ENCODE peak calls at places on chromosomes 3 and 15, in six cellular contexts. One of them, this sample, is unnamed.

GRCh38 chr3:64653101-64653500 is 34.7 kb downstream of the ADAMTS9 start:
- DNase-seq in AG08395: no peak
- DNase-seq in nephron progenitor cell: no peak
- DNase-seq in tibial nerve: no peak
- DNase-seq in activated CD4-positive, alpha-beta T cell treated with anti-CD3 and anti-CD28 coated beads, Interleukin-2, amount 50 U/mL, for 4 hours: no peak
- DNase-seq in fibroblast of the aortic adventitia: no peak
- DNase-seq in this sample: no peak

GRCh38 chr3:107813066-107813465 is 277.8 kb downstream of the CD47 start:
- DNase-seq in fibroblast of the aortic adventitia: peak
- DNase-seq in tibial nerve: no peak
- DNase-seq in nephron progenitor cell: no peak
- DNase-seq in AG08395: no peak
- DNase-seq in activated CD4-positive, alpha-beta T cell treated with anti-CD3 and anti-CD28 coated beads, Interleukin-2, amount 50 U/mL, for 4 hours: no peak
- DNase-seq in this sample: no peak

GRCh38 chr3:49256152-49256551 is 20.9 kb downstream of the C3orf62 start:
- DNase-seq in tibial nerve: no peak
- DNase-seq in fibroblast of the aortic adventitia: no peak
- DNase-seq in nephron progenitor cell: no peak
- DNase-seq in AG08395: no peak
- DNase-seq in activated CD4-positive, alpha-beta T cell treated with anti-CD3 and anti-CD28 coated beads, Interleukin-2, amount 50 U/mL, for 4 hours: no peak
- DNase-seq in this sample: no peak

GRCh38 chr3:190238871-190239270 is 83.4 kb downstream of the CLDN1 start:
- DNase-seq in nephron progenitor cell: no peak
- DNase-seq in AG08395: no peak
- DNase-seq in fibroblast of the aortic adventitia: no peak
- DNase-seq in activated CD4-positive, alpha-beta T cell treated with anti-CD3 and anti-CD28 coated beads, Interleukin-2, amount 50 U/mL, for 4 hours: no peak
- DNase-seq in tibial nerve: no peak
- DNase-seq in this sample: no peak

GRCh38 chr3:42804831-42805821 is 836 bp upstream of the HIGD1A start:
- DNase-seq in AG08395: no peak
- DNase-seq in activated CD4-positive, alpha-beta T cell treated with anti-CD3 and anti-CD28 coated beads, Interleukin-2, amount 50 U/mL, for 4 hours: no peak
- DNase-seq in tibial nerve: no peak
- DNase-seq in fibroblast of the aortic adventitia: peak
- DNase-seq in nephron progenitor cell: peak
- DNase-seq in this sample: peak

GRCh38 chr3:13332158-13332557 is 88.0 kb downstream of the NUP210 start:
- DNase-seq in AG08395: no peak
- DNase-seq in activated CD4-positive, alpha-beta T cell treated with anti-CD3 and anti-CD28 coated beads, Interleukin-2, amount 50 U/mL, for 4 hours: no peak
- DNase-seq in fibroblast of the aortic adventitia: no peak
- DNase-seq in tibial nerve: no peak
- DNase-seq in nephron progenitor cell: no peak
- DNase-seq in this sample: no peak

GRCh38 chr15:36877796-36878744 is 222.3 kb downstream of the MEIS2 start:
- DNase-seq in fibroblast of the aortic adventitia: no peak
- DNase-seq in nephron progenitor cell: peak
- DNase-seq in activated CD4-positive, alpha-beta T cell treated with anti-CD3 and anti-CD28 coated beads, Interleukin-2, amount 50 U/mL, for 4 hours: no peak
- DNase-seq in AG08395: no peak
- DNase-seq in tibial nerve: no peak
- DNase-seq in this sample: no peak

GRCh38 chr3:119220970-119221667 is 19.6 kb downstream of the B4GALT4 start:
- DNase-seq in AG08395: no peak
- DNase-seq in nephron progenitor cell: no peak
- DNase-seq in tibial nerve: no peak
- DNase-seq in activated CD4-positive, alpha-beta T cell treated with anti-CD3 and anti-CD28 coated beads, Interleukin-2, amount 50 U/mL, for 4 hours: no peak
- DNase-seq in fibroblast of the aortic adventitia: no peak
- DNase-seq in this sample: no peak

GRCh38 chr3:119240101-119240581 is 537 bp downstream of the B4GALT4 start:
- DNase-seq in tibial nerve: no peak
- DNase-seq in activated CD4-positive, alpha-beta T cell treated with anti-CD3 and anti-CD28 coated beads, Interleukin-2, amount 50 U/mL, for 4 hours: no peak
- DNase-seq in AG08395: no peak
- DNase-seq in fibroblast of the aortic adventitia: peak
- DNase-seq in nephron progenitor cell: peak
- DNase-seq in this sample: peak

GRCh38 chr3:42755681-42756578 is 17.1 kb downstream of the CCDC13 start:
- DNase-seq in fibroblast of the aortic adventitia: peak
- DNase-seq in tibial nerve: no peak
- DNase-seq in nephron progenitor cell: no peak
- DNase-seq in AG08395: peak
- DNase-seq in activated CD4-positive, alpha-beta T cell treated with anti-CD3 and anti-CD28 coated beads, Interleukin-2, amount 50 U/mL, for 4 hours: no peak
- DNase-seq in this sample: peak

GRCh38 chr3:149288655-149289054 is 44.8 kb downstream of the TM4SF18 start:
- DNase-seq in fibroblast of the aortic adventitia: no peak
- DNase-seq in nephron progenitor cell: no peak
- DNase-seq in activated CD4-positive, alpha-beta T cell treated with anti-CD3 and anti-CD28 coated beads, Interleukin-2, amount 50 U/mL, for 4 hours: no peak
- DNase-seq in AG08395: no peak
- DNase-seq in tibial nerve: no peak
- DNase-seq in this sample: no peak

GRCh38 chr3:48280883-48281282 is 40.0 kb downstream of the ZNF589 start:
- DNase-seq in nephron progenitor cell: no peak
- DNase-seq in AG08395: no peak
- DNase-seq in activated CD4-positive, alpha-beta T cell treated with anti-CD3 and anti-CD28 coated beads, Interleukin-2, amount 50 U/mL, for 4 hours: no peak
- DNase-seq in fibroblast of the aortic adventitia: no peak
- DNase-seq in tibial nerve: no peak
- DNase-seq in this sample: no peak

GRCh38 chr3:105610473-105610872 is 243.8 kb downstream of the ALCAM start:
- DNase-seq in nephron progenitor cell: no peak
- DNase-seq in activated CD4-positive, alpha-beta T cell treated with anti-CD3 and anti-CD28 coated beads, Interleukin-2, amount 50 U/mL, for 4 hours: no peak
- DNase-seq in fibroblast of the aortic adventitia: no peak
- DNase-seq in AG08395: no peak
- DNase-seq in tibial nerve: no peak
- DNase-seq in this sample: no peak

GRCh38 chr3:40191850-40192448 is 117.6 kb upstream of the EIF1B start:
- DNase-seq in fibroblast of the aortic adventitia: peak
- DNase-seq in activated CD4-positive, alpha-beta T cell treated with anti-CD3 and anti-CD28 coated beads, Interleukin-2, amount 50 U/mL, for 4 hours: peak
- DNase-seq in AG08395: peak
- DNase-seq in nephron progenitor cell: peak
- DNase-seq in tibial nerve: peak
- DNase-seq in this sample: peak

GRCh38 chr15:73226064-73226463 is 142.7 kb downstream of the HCN4 start:
- DNase-seq in fibroblast of the aortic adventitia: peak
- DNase-seq in tibial nerve: no peak
- DNase-seq in AG08395: no peak
- DNase-seq in nephron progenitor cell: no peak
- DNase-seq in activated CD4-positive, alpha-beta T cell treated with anti-CD3 and anti-CD28 coated beads, Interleukin-2, amount 50 U/mL, for 4 hours: no peak
- DNase-seq in this sample: no peak

GRCh38 chr3:29384640-29385039 is 103.8 kb downstream of the RBMS3 start:
- DNase-seq in AG08395: peak
- DNase-seq in nephron progenitor cell: no peak
- DNase-seq in fibroblast of the aortic adventitia: peak
- DNase-seq in activated CD4-positive, alpha-beta T cell treated with anti-CD3 and anti-CD28 coated beads, Interleukin-2, amount 50 U/mL, for 4 hours: no peak
- DNase-seq in tibial nerve: no peak
- DNase-seq in this sample: peak

GRCh38 chr3:129651316-129652202 is 45.1 kb upstream of the PLXND1 start:
- DNase-seq in tibial nerve: no peak
- DNase-seq in activated CD4-positive, alpha-beta T cell treated with anti-CD3 and anti-CD28 coated beads, Interleukin-2, amount 50 U/mL, for 4 hours: no peak
- DNase-seq in nephron progenitor cell: no peak
- DNase-seq in AG08395: peak
- DNase-seq in fibroblast of the aortic adventitia: peak
- DNase-seq in this sample: peak

GRCh38 chr3:97838393-97838792 is 16.6 kb downstream of the CRYBG3 start:
- DNase-seq in nephron progenitor cell: no peak
- DNase-seq in tibial nerve: no peak
- DNase-seq in activated CD4-positive, alpha-beta T cell treated with anti-CD3 and anti-CD28 coated beads, Interleukin-2, amount 50 U/mL, for 4 hours: no peak
- DNase-seq in fibroblast of the aortic adventitia: no peak
- DNase-seq in AG08395: no peak
- DNase-seq in this sample: no peak

GRCh38 chr3:175940881-175941280 is 1081.7 kb downstream of the NAALADL2 start:
- DNase-seq in tibial nerve: no peak
- DNase-seq in nephron progenitor cell: no peak
- DNase-seq in fibroblast of the aortic adventitia: no peak
- DNase-seq in activated CD4-positive, alpha-beta T cell treated with anti-CD3 and anti-CD28 coated beads, Interleukin-2, amount 50 U/mL, for 4 hours: no peak
- DNase-seq in AG08395: no peak
- DNase-seq in this sample: no peak

GRCh38 chr3:168071535-168071934 is 24.2 kb downstream of the GOLIM4 start:
- DNase-seq in fibroblast of the aortic adventitia: peak
- DNase-seq in nephron progenitor cell: no peak
- DNase-seq in tibial nerve: no peak
- DNase-seq in activated CD4-positive, alpha-beta T cell treated with anti-CD3 and anti-CD28 coated beads, Interleukin-2, amount 50 U/mL, for 4 hours: no peak
- DNase-seq in AG08395: peak
- DNase-seq in this sample: no peak

GRCh38 chr3:66405701-66406091 is 95.1 kb downstream of the LRIG1 start:
- DNase-seq in nephron progenitor cell: no peak
- DNase-seq in fibroblast of the aortic adventitia: peak
- DNase-seq in tibial nerve: no peak
- DNase-seq in activated CD4-positive, alpha-beta T cell treated with anti-CD3 and anti-CD28 coated beads, Interleukin-2, amount 50 U/mL, for 4 hours: no peak
- DNase-seq in AG08395: peak
- DNase-seq in this sample: no peak

GRCh38 chr3:86547697-86548096 is 443.3 kb downstream of the VGLL3 start:
- DNase-seq in AG08395: no peak
- DNase-seq in tibial nerve: no peak
- DNase-seq in nephron progenitor cell: no peak
- DNase-seq in activated CD4-positive, alpha-beta T cell treated with anti-CD3 and anti-CD28 coated beads, Interleukin-2, amount 50 U/mL, for 4 hours: no peak
- DNase-seq in fibroblast of the aortic adventitia: no peak
- DNase-seq in this sample: no peak

GRCh38 chr3:151724846-151725562 is 8.7 kb upstream of the AADACL2 start:
- DNase-seq in tibial nerve: no peak
- DNase-seq in fibroblast of the aortic adventitia: peak
- DNase-seq in AG08395: no peak
- DNase-seq in activated CD4-positive, alpha-beta T cell treated with anti-CD3 and anti-CD28 coated beads, Interleukin-2, amount 50 U/mL, for 4 hours: no peak
- DNase-seq in nephron progenitor cell: no peak
- DNase-seq in this sample: no peak

GRCh38 chr15:55284461-55284860 is 5.2 kb downstream of the RAB27A start:
- DNase-seq in activated CD4-positive, alpha-beta T cell treated with anti-CD3 and anti-CD28 coated beads, Interleukin-2, amount 50 U/mL, for 4 hours: no peak
- DNase-seq in fibroblast of the aortic adventitia: no peak
- DNase-seq in nephron progenitor cell: no peak
- DNase-seq in tibial nerve: no peak
- DNase-seq in AG08395: no peak
- DNase-seq in this sample: no peak